ENCODE peak calls at places on chromosomes 16 and 17, in seven cellular contexts. V, U, J, L, G, B and F are unnamed samples. For H3K36me3, the result is how much of the 10 kb centered on the place peaks cover.

GRCh38 chr17:35698800-35699199 is 32.6 kb upstream of the RASL10B start:
- DNase-seq in V (no peak), U (no peak), J (no peak), L (no peak), G (no peak), B (no peak), F (no peak)

GRCh38 chr16:19123535-19124178 is 9.9 kb downstream of the ITPRIPL2 start:
- DNase-seq in V (no peak), U (peak), J (no peak), L (no peak), G (no peak), B (no peak), F (no peak)

GRCh38 chr17:2710804-2711607 is 558 bp downstream of the CLUH start:
- DNase-seq in V (no peak), U (no peak), J (no peak), L (peak), G (no peak), B (peak), F (no peak)

GRCh38 chr17:7081341-7082062 is 1.5 kb upstream of the CLEC10A start:
- DNase-seq in V (no peak), U (no peak), J (no peak), L (no peak), G (no peak), B (no peak), F (no peak)

GRCh38 chr17:78637146-78637545 is 60.0 kb upstream of the DNAH17 start:
- DNase-seq in V (no peak), U (no peak), J (no peak), L (no peak), G (no peak), B (no peak), F (no peak)

GRCh38 chr17:66523378-66524174 is 221.2 kb downstream of the PRKCA start:
- DNase-seq in V (no peak), U (peak), J (no peak), L (no peak), G (no peak), B (no peak), F (no peak)

GRCh38 chr16:27529962-27530361 is 19.8 kb downstream of the GTF3C1 start:
- DNase-seq in V (no peak), U (no peak), J (no peak), L (no peak), G (no peak), B (no peak), F (peak)

GRCh38 chr17:28618464-28618863 is 4.5 kb upstream of the RSKR start:
- DNase-seq in V (no peak), U (no peak), J (no peak), L (no peak), G (no peak), B (no peak), F (no peak)

GRCh38 chr16:69725480-69726312 is 664 bp downstream of the NQO1 start:
- DNase-seq in V (no peak), U (no peak), J (no peak), L (no peak), G (no peak), B (no peak), F (no peak)

GRCh38 chr17:66481259-66481658 is 178.8 kb downstream of the PRKCA start:
- DNase-seq in V (no peak), U (no peak), J (no peak), L (no peak), G (no peak), B (no peak), F (no peak)

GRCh38 chr17:68314916-68315535 is 23.7 kb downstream of the ARSG start:
- DNase-seq in V (peak), U (peak), J (no peak), L (no peak), G (no peak), B (peak), F (no peak)

GRCh38 chr17:17698869-17699351 is 17.7 kb downstream of the RAI1 start:
- DNase-seq in V (no peak), U (no peak), J (no peak), L (no peak), G (no peak), B (no peak), F (no peak)

GRCh38 chr17:11871773-11872172 is 125.5 kb downstream of the ZNF18 start:
- DNase-seq in V (no peak), U (no peak), J (no peak), L (no peak), G (no peak), B (no peak), F (no peak)

GRCh38 chr17:72145972-72146755 is 25.3 kb downstream of the SOX9 start:
- DNase-seq in V (no peak), U (no peak), J (no peak), L (no peak), G (no peak), B (no peak), F (no peak)

GRCh38 chr17:12729086-12729485 is 60.2 kb upstream of the ARHGAP44 start:
- DNase-seq in V (no peak), U (no peak), J (no peak), L (no peak), G (no peak), B (no peak), F (no peak)

GRCh38 chr17:1709971-1710806 is at the start of gene TLCD2:
- DNase-seq in V (peak), U (peak), J (peak), L (peak), G (no peak), B (peak), F (no peak)

GRCh38 chr16:28975158-28975603 is 603 bp downstream of the SPNS1 start:
- DNase-seq in V (peak), U (no peak), J (no peak), L (no peak), G (no peak), B (no peak), F (no peak)

GRCh38 chr16:22388101-22388644 is 13.8 kb upstream of the CDR2 start:
- DNase-seq in V (no peak), U (no peak), J (no peak), L (no peak), G (no peak), B (no peak), F (no peak)

GRCh38 chr17:78179372-78179771 is 7.5 kb downstream of the TK1 start:
- DNase-seq in V (no peak), U (no peak), J (no peak), L (peak), G (no peak), B (peak), F (no peak)

GRCh38 chr17:32586666-32587065 is 99.9 kb downstream of the CDK5R1 start:
- DNase-seq in V (no peak), U (no peak), J (no peak), L (no peak), G (no peak), B (no peak), F (no peak)

DNA sequence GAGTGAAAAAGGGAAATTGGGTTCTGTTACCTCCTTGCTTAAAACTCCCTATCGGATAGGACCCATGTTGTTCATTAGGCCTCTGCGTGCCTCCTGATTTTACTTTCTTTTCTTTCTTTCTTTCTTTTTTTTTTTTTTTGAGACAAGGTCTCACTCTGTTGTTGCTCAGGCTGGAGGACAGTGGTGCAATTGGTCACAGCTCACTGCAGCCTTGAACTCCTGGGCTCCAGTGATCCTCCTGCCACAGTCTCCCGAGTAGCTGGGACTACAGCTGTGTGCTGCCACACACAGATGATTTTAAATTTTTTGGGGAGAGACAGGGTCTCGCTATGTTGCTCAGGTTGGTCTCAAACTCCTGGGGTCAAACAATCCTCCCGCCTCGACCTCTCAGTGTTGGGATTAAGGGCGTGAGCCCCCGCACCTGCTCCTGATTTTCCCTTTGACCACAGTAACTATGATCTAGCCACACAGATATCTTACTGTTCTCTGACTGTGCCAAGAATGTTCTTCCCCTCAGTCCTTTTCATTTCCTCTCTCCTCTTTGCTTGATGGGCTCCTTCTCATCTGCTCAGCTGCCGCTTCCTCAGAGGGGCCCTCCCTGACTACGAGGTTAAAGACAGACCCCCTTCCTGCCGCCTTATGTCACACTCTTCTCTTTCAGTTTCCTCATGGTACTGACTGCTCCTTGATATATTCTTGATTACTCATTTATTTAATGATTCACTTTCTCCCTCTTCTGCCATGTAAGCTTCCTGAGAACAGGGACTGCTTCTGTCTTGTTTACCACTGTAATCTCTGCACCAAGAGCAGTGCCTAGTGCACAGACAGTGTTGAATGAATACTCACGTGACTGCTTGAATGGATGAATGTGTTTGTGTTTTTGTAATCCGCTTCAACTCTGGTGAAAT is 44.3 kb downstream of the LCMT1 start:
- DNase-seq in V (no peak), U (no peak), J (no peak), L (no peak), G (no peak), B (no peak), F (peak)
- H3K4me3 ChIP-seq in V (no peak), U (no peak), J (no peak), L (no peak), G (no peak), B (no peak), F (no peak)

GRCh38 chr16:29986231-29986630 is 9.2 kb downstream of the HIRIP3 start:
- DNase-seq in V (peak), U (no peak), J (no peak), L (no peak), G (no peak), B (peak), F (no peak)
- H3K36me3 ChIP-seq in V (half or more), U (under half), J (half or more), L (under half), G (half or more), B (under half), F (under half)

DNA sequence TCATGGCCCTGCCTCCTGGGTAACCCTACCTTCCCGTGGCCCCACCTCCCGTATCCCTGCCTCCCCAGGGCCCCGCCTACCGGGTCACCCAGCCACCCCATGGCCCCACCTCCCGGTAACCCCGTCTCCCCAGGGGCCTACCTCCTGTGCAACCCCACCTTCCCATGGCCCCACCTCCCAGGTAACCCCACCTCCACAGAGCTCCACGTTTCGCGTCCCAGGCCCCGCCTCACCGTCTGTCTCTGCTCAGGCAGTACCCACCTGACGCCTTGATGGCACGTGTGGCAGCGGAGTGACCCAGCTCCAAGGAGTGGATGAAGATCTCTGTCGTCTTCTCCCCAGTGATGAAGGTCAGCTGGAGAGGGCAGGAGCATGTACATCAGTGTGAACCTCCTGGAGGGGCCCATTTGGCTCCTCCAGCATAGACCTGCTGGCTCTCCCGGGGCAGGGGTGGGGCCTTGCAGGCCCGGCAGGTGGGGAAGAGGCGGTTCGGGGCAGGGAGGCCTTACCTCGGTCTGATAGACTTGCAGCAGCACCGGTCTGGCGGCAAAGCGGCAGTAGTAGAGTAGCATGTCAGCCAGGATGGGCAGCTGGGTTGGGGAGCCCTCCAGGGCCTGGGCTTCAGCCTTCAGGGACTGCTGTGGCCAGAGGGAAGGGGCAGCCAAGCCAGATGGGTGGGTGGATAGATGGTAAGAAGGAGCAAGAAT is 18.6 kb upstream of the PIK3R6 start:
- DNase-seq in V (peak), U (peak), J (no peak), L (no peak), G (no peak), B (no peak), F (no peak)
- H3K4me3 ChIP-seq in V (no peak), U (no peak), J (no peak), L (no peak), G (no peak), B (no peak), F (no peak)

GRCh38 chr17:38746893-38747384 is 1.2 kb downstream of the PCGF2 start:
- DNase-seq in V (no peak), U (peak), J (no peak), L (no peak), G (no peak), B (peak), F (no peak)

GRCh38 chr17:38750044-38750311 is 1.8 kb upstream of the PCGF2 start:
- DNase-seq in V (no peak), U (no peak), J (no peak), L (no peak), G (no peak), B (no peak), F (no peak)

GRCh38 chr17:38749222-38750043 is 1.3 kb upstream of the PCGF2 start:
- DNase-seq in V (peak), U (peak), J (peak), L (peak), G (no peak), B (peak), F (peak)

GRCh38 chr17:38747385-38748328 is 479 bp downstream of the PCGF2 start:
- DNase-seq in V (peak), U (peak), J (no peak), L (peak), G (no peak), B (peak), F (no peak)

DNA sequence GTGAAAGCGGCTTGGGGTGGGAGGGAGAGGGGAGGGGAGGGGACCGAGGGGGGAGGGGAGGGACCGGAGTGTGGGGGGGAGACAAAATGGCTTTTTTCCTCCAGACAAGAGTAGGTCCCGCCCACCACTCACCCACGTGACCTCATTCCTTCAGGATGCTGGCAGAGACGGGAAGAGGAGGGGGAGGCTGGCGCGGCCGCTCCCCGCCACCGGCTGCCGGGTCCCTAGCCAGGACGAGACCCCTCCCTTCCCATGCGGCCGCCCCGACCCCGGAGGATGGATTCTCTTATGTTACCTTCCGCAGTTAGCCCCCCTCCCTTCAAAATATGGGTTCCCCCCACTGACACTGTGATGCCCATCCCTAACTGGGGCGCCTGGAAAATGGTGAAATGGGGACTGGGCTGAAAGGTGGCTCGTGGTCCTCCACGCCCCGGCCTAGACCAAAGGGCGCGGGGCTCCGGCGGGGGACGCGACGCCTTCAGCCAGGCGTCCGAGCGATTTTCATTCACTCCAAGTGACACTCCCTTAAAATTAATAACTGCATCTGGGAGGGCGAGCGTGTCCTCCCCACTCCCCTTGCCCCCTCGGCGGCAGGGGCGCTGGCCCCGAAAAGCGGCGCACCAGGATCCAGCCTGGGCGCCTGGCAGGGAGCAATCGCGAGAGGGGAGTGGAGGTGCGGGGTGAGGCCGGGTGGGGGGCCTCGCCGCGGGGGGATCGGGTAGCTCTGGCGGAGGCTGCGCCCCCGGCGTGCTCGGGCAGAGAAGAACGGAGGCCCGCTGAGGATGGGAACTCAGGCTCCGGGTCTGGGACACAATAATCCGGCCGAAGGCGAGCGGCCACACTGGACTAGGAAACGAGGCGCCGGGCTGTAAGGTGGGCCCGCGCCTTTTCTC is at the start of gene PCGF2:
- DNase-seq in V (peak), U (peak), J (peak), L (peak), G (no peak), B (peak), F (peak)
- H3K36me3 ChIP-seq in V (under half), U (under half), J (under half), L (under half), G (under half), B (under half), F (under half)

GRCh38 chr16:85438981-85439639 is 174.0 kb upstream of the GSE1 start:
- DNase-seq in V (no peak), U (no peak), J (no peak), L (no peak), G (no peak), B (no peak), F (no peak)
- H3K4me3 ChIP-seq in V (no peak), U (no peak), J (no peak), L (no peak), G (no peak), B (no peak), F (no peak)

GRCh38 chr16:2974319-2975056 is 5.3 kb downstream of the PAQR4 start:
- DNase-seq in V (no peak), U (no peak), J (no peak), L (no peak), G (no peak), B (no peak), F (no peak)

GRCh38 chr16:2975161-2975795 is 5.0 kb downstream of the PKMYT1 start:
- DNase-seq in V (no peak), U (no peak), J (no peak), L (no peak), G (no peak), B (no peak), F (no peak)

GRCh38 chr16:2976201-2976600 is 4.0 kb downstream of the PKMYT1 start:
- DNase-seq in V (no peak), U (no peak), J (no peak), L (no peak), G (no peak), B (no peak), F (no peak)

GRCh38 chr16:2977440-2977839 is 2.8 kb downstream of the PKMYT1 start:
- DNase-seq in V (no peak), U (peak), J (no peak), L (no peak), G (no peak), B (no peak), F (no peak)

GRCh38 chr16:2976673-2977072 is 3.6 kb downstream of the PKMYT1 start:
- DNase-seq in V (no peak), U (no peak), J (no peak), L (no peak), G (no peak), B (no peak), F (no peak)
- H3K36me3 ChIP-seq in V (under half), U (under half), J (under half), L (under half), G (under half), B (under half), F (under half)

GRCh38 chr16:88483392-88483641 is 30.2 kb downstream of the ZFPM1 start:
- DNase-seq in V (no peak), U (no peak), J (no peak), L (no peak), G (no peak), B (no peak), F (no peak)
- H3K4me3 ChIP-seq in V (no peak), U (no peak), J (no peak), L (no peak), G (no peak), B (no peak), F (no peak)

GRCh38 chr16:57743886-57744645 is 8.5 kb downstream of the KATNB1 start:
- DNase-seq in V (peak), U (no peak), J (no peak), L (no peak), G (no peak), B (peak), F (no peak)
- H3K36me3 ChIP-seq in V (under half), U (under half), J (under half), L (under half), G (under half), B (under half), F (under half)